ENCODE peak calls at places on chromosomes 5 and 9, in five cellular contexts. V is psoas muscle, B is EH, W is germinal center, D is breast epithelium. E is an unnamed sample.

GRCh38 chr5:174724484-174725260 is at the start of gene MSX2:
- DNase-seq in V (peak; percentile 89), B (peak; percentile 90), W (peak; percentile 55), D (peak; percentile 94), E (peak; percentile 42)

GRCh38 chr5:58239731-58240130 is 220.2 kb downstream of the PLK2 start:
- DNase-seq in V (no peak), B (no peak), W (no peak), D (no peak), E (no peak)

GRCh38 chr5:147751156-147751830 is 31.2 kb downstream of the JAKMIP2 start:
- DNase-seq in V (no peak), B (no peak), W (no peak), D (no peak), E (no peak)

GRCh38 chr5:167950126-167950721 is 341.2 kb upstream of the WWC1 start:
- DNase-seq in V (no peak), B (peak; percentile 76), W (no peak), D (no peak), E (peak; percentile 55)

GRCh38 chr9:106864533-106865143 is 1.7 kb downstream of the ZNF462 start:
- DNase-seq in V (no peak), B (peak; percentile 52), W (no peak), D (no peak), E (peak; percentile 19)

GRCh38 chr9:91949946-91950664 is at the start of gene ROR2:
- DNase-seq in V (peak; percentile 67), B (peak; percentile 42), W (peak; percentile 76), D (peak; percentile 70), E (no peak)

GRCh38 chr9:133672503-133673259 is 36.5 kb downstream of the DBH start:
- DNase-seq in V (no peak), B (no peak), W (no peak), D (no peak), E (no peak)

GRCh38 chr5:148970228-148970627 is 92.6 kb downstream of the SH3TC2 start:
- DNase-seq in V (no peak), B (no peak), W (no peak), D (peak; percentile 63), E (no peak)

GRCh38 chr5:37774912-37775483 is 64.8 kb downstream of the GDNF start:
- DNase-seq in V (no peak), B (peak; percentile 37), W (no peak), D (no peak), E (no peak)

GRCh38 chr9:113343732-113344231 is 3.7 kb upstream of the WDR31 start:
- DNase-seq in V (peak; percentile 27), B (peak; percentile 83), W (no peak), D (peak; percentile 91), E (peak; percentile 52)

GRCh38 chr5:135827965-135828792 is 6.3 kb upstream of the SLC25A48 start:
- DNase-seq in V (no peak), B (no peak), W (no peak), D (no peak), E (no peak)

GRCh38 chr5:30764704-30765103 is 428.8 kb upstream of the CDH6 start:
- DNase-seq in V (no peak), B (no peak), W (no peak), D (no peak), E (no peak)

GRCh38 chr5:64451551-64451950 is 54.3 kb upstream of the RGS7BP start:
- DNase-seq in V (no peak), B (no peak), W (no peak), D (no peak), E (no peak)

GRCh38 chr9:130897848-130898551 is 1.4 kb upstream of the QRFP start:
- DNase-seq in V (peak; percentile 24), B (no peak), W (no peak), D (no peak), E (no peak)

GRCh38 chr5:177427211-177427822 is 841 bp downstream of the GRK6 start:
- DNase-seq in V (no peak), B (peak; percentile 27), W (no peak), D (no peak), E (no peak)

GRCh38 chr9:124348363-124348762 is 66.9 kb downstream of the PSMB7 start:
- DNase-seq in V (no peak), B (no peak), W (no peak), D (no peak), E (peak; percentile 8)

GRCh38 chr5:178223196-178223773 is 9.3 kb downstream of the PHYKPL start:
- DNase-seq in V (peak; percentile 4), B (no peak), W (no peak), D (no peak), E (no peak)

GRCh38 chr5:177405805-177406204 is 3.6 kb downstream of the F12 start:
- DNase-seq in V (no peak), B (no peak), W (no peak), D (no peak), E (no peak)

GRCh38 chr5:154771383-154771901 is 16.3 kb downstream of the LARP1 start:
- DNase-seq in V (no peak), B (peak; percentile 92), W (no peak), D (no peak), E (no peak)

GRCh38 chr9:24464321-24464951 is 81.3 kb downstream of the IZUMO3 start:
- DNase-seq in V (no peak), B (no peak), W (no peak), D (no peak), E (no peak)

GRCh38 chr5:142660196-142660595 is 25.7 kb downstream of the FGF1 start:
- DNase-seq in V (no peak), B (no peak), W (no peak), D (no peak), E (no peak)

GRCh38 chr5:39360483-39361071 is 3.7 kb downstream of the C9 start:
- DNase-seq in V (no peak), B (no peak), W (no peak), D (no peak), E (no peak)

E was measured in tibial nerve.